ENCODE peak calls at places on chromosome 9, in eight cellular contexts. B, Z, X, C, O, M, J and A are unnamed samples.

GRCh38 chr9:135887585-135888050 is 19.7 kb downstream of the CAMSAP1 start:
- DNase-seq in B (peak; percentile 51), Z (no peak), X (no peak), C (no peak), O (no peak), M (no peak), J (peak; percentile 67), A (no peak)

GRCh38 chr9:81827616-81828296 is 100.5 kb upstream of the SPATA31D4 start:
- DNase-seq in B (no peak), Z (no peak), X (no peak), C (no peak), O (no peak), M (no peak), J (peak; percentile 73), A (no peak)

GRCh38 chr9:126536131-126536530 is 77.6 kb upstream of the LMX1B start:
- DNase-seq in B (no peak), Z (no peak), X (no peak), C (no peak), O (no peak), M (peak; percentile 9), J (no peak), A (no peak)

GRCh38 chr9:12350775-12351174 is 342.4 kb upstream of the TYRP1 start:
- DNase-seq in B (no peak), Z (no peak), X (no peak), C (no peak), O (no peak), M (no peak), J (no peak), A (no peak)

GRCh38 chr9:79572032-79572890 is 496 bp downstream of the TLE4 start:
- DNase-seq in B (peak; percentile 61), Z (peak; percentile 54), X (peak; percentile 79), C (peak; percentile 51), O (no peak), M (peak; percentile 83), J (peak; percentile 59), A (peak; percentile 33)

GRCh38 chr9:34954225-34954624 is 3.9 kb upstream of the PHF24 start:
- DNase-seq in B (no peak), Z (no peak), X (no peak), C (no peak), O (no peak), M (no peak), J (no peak), A (no peak)

GRCh38 chr9:108809269-108809668 is 46.5 kb downstream of the ACTL7B start:
- DNase-seq in B (no peak), Z (no peak), X (no peak), C (no peak), O (no peak), M (no peak), J (no peak), A (no peak)

GRCh38 chr9:97462914-97463313 is 38.6 kb upstream of the TMOD1 start:
- DNase-seq in B (no peak), Z (no peak), X (no peak), C (no peak), O (no peak), M (no peak), J (no peak), A (no peak)

GRCh38 chr9:37542895-37543294 is 33.3 kb downstream of the FBXO10 start:
- DNase-seq in B (no peak), Z (no peak), X (no peak), C (no peak), O (no peak), M (peak; percentile 19), J (no peak), A (no peak)

GRCh38 chr9:35728041-35728971 is 3.7 kb downstream of the TLN1 start:
- DNase-seq in B (peak; percentile 41), Z (peak; percentile 87), X (peak; percentile 53), C (no peak), O (peak; percentile 67), M (peak; percentile 82), J (peak; percentile 63), A (peak; percentile 92)

GRCh38 chr9:113463418-113464285 is at the start of gene RGS3:
- DNase-seq in B (no peak), Z (no peak), X (peak; percentile 85), C (peak; percentile 60), O (no peak), M (peak; percentile 89), J (no peak), A (no peak)

GRCh38 chr9:103372828-103373227 is 377.7 kb downstream of the CYLC2 start:
- DNase-seq in B (no peak), Z (no peak), X (no peak), C (no peak), O (no peak), M (no peak), J (no peak), A (no peak)

GRCh38 chr9:100324594-100325200 is 28.0 kb downstream of the TEX10 start:
- DNase-seq in B (peak; percentile 32), Z (peak; percentile 61), X (no peak), C (peak; percentile 61), O (peak; percentile 43), M (no peak), J (peak; percentile 69), A (peak; percentile 61)

GRCh38 chr9:4973902-4974301 is 11.2 kb upstream of the JAK2 start:
- DNase-seq in B (no peak), Z (no peak), X (no peak), C (no peak), O (no peak), M (no peak), J (no peak), A (no peak)

GRCh38 chr9:114529285-114529684 is 24.0 kb upstream of the WHRN start:
- DNase-seq in B (no peak), Z (no peak), X (no peak), C (no peak), O (no peak), M (no peak), J (no peak), A (no peak)

GRCh38 chr9:92980085-92980745 is 32.9 kb downstream of the FGD3 start:
- DNase-seq in B (no peak), Z (no peak), X (no peak), C (no peak), O (no peak), M (no peak), J (no peak), A (no peak)
- H3K4me3 ChIP-seq in B (no peak overlapping the region), Z (no peak overlapping the region), X (no peak overlapping the region), C (no peak overlapping the region), O (no peak overlapping the region), M (no peak overlapping the region), J (no peak overlapping the region), A (no peak overlapping the region)

GRCh38 chr9:112252194-112252593 is 77.1 kb upstream of the SUSD1 start:
- DNase-seq in B (no peak), Z (no peak), X (no peak), C (no peak), O (no peak), M (no peak), J (no peak), A (no peak)

GRCh38 chr9:112249277-112249676 is 74.2 kb upstream of the SUSD1 start:
- DNase-seq in B (no peak), Z (peak; percentile 29), X (no peak), C (no peak), O (no peak), M (no peak), J (no peak), A (peak; percentile 33)

GRCh38 chr9:112245126-112245525 is 70.0 kb upstream of the SUSD1 start:
- DNase-seq in B (no peak), Z (no peak), X (no peak), C (no peak), O (no peak), M (no peak), J (no peak), A (no peak)

GRCh38 chr9:112247090-112247489 is 72.0 kb upstream of the SUSD1 start:
- DNase-seq in B (no peak), Z (no peak), X (no peak), C (no peak), O (no peak), M (no peak), J (no peak), A (no peak)

GRCh38 chr9:112248722-112249121 is 73.6 kb upstream of the SUSD1 start:
- DNase-seq in B (no peak), Z (peak; percentile 30), X (no peak), C (no peak), O (no peak), M (no peak), J (no peak), A (peak; percentile 22)
- H3K4me3 ChIP-seq in B (no peak overlapping the region), Z (no peak overlapping the region), X (no peak overlapping the region), C (no peak overlapping the region), O (no peak overlapping the region), M (no peak overlapping the region), J (no peak overlapping the region), A (no peak overlapping the region)

GRCh38 chr9:130447193-130447816 is 2.5 kb downstream of the ASS1 start:
- DNase-seq in B (no peak), Z (no peak), X (no peak), C (no peak), O (no peak), M (no peak), J (no peak), A (no peak)

GRCh38 chr9:130444565-130445221 is at the start of gene ASS1:
- DNase-seq in B (peak; percentile 21), Z (peak; percentile 23), X (peak; percentile 95), C (no peak), O (no peak), M (peak; percentile 93), J (peak; percentile 13), A (no peak)

GRCh38 chr9:130448035-130448624 is 3.4 kb downstream of the ASS1 start:
- DNase-seq in B (no peak), Z (peak; percentile 48), X (no peak), C (peak; percentile 55), O (no peak), M (no peak), J (peak; percentile 54), A (no peak)

GRCh38 chr9:130445268-130445983 is 665 bp downstream of the ASS1 start:
- DNase-seq in B (no peak), Z (peak; percentile 39), X (peak; percentile 86), C (no peak), O (no peak), M (peak; percentile 81), J (no peak), A (no peak)

GRCh38 chr9:130446111-130446861 is 1.5 kb downstream of the ASS1 start:
- DNase-seq in B (no peak), Z (peak; percentile 90), X (no peak), C (peak; percentile 51), O (peak; percentile 80), M (peak; percentile 82), J (no peak), A (peak; percentile 95)
- H3K4me3 ChIP-seq in B (no peak overlapping the region), Z (peak overlapping the region; percentile 56), X (peak overlapping the region; percentile 43), C (no peak overlapping the region), O (peak overlapping the region; percentile 81), M (peak overlapping the region; percentile 64), J (no peak overlapping the region), A (peak overlapping the region; percentile 48)

DNA sequence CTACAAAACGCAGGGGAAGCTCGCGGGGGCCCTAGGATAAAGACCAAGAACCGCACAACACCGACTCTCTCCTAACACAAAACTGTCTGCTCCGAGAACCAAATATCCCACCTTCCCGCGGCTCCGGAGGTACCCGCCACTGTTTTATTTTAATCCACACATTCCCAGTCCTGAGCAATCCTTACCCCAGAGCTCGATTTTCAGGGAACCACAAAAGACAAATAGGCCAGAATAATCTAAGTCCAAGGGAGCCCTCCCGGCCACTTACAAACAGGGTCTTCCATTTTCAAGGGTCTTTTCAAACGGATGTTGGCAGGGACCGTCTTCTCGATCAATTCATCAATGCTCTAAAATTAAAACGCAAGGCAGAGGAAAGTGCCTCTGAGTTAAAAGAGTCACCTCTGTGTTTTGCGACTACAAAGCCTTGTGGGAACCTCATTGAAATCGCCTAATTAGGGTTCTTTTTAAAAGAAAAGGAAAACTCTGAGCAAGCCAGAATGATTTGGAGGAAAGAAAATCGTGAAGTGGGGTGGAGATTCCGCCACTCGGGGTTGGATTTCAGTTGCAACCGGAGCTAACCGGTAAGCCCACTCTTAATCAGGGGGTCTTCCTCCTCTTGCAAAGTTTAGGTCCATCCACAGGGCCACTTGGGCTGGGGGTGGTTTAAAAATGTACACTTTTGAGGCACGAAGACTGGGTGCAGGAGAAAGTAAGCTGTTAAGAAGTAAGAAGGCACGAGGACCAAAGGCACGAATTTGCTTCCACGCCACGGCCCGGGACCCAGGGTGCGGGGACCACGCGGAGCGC is 980 bp downstream of the GLDC start:
- DNase-seq in B (no peak), Z (peak; percentile 3), X (no peak), C (no peak), O (no peak), M (no peak), J (no peak), A (no peak)
- H3K4me3 ChIP-seq in B (peak overlapping the region; percentile 52), Z (peak overlapping the region; percentile 28), X (no peak overlapping the region), C (peak overlapping the region; percentile 39), O (no peak overlapping the region), M (peak overlapping the region; percentile 54), J (no peak overlapping the region), A (peak overlapping the region; percentile 24)